ENCODE peak calls at places on chromosomes 4 and X, in eight cellular contexts. P, Y, L, H, U, Q, B and S are unnamed samples.

GRCh38 chrX:122625821-122626220 is 558.3 kb upstream of the GRIA3 start:
- DNase-seq in P (peak; percentile 92), Y (no peak), L (no peak), H (no peak), U (no peak), Q (no peak), B (no peak), S (no peak)

GRCh38 chr4:115945026-115945425 is 831.6 kb upstream of the NDST4 start:
- DNase-seq in P (no peak), Y (no peak), L (no peak), H (no peak), U (no peak), Q (no peak), B (no peak), S (no peak)

GRCh38 chr4:26217429-26217828 is 103.4 kb upstream of the RBPJ start:
- DNase-seq in P (no peak), Y (no peak), L (no peak), H (no peak), U (no peak), Q (no peak), B (no peak), S (no peak)

GRCh38 chrX:81261576-81261975 is 59.7 kb downstream of the SH3BGRL start:
- DNase-seq in P (peak; percentile 51), Y (no peak), L (no peak), H (no peak), U (no peak), Q (no peak), B (no peak), S (no peak)

GRCh38 chr4:87036713-87037112 is 101.9 kb downstream of the AFF1 start:
- DNase-seq in P (no peak), Y (no peak), L (no peak), H (no peak), U (no peak), Q (no peak), B (no peak), S (no peak)

GRCh38 chr4:110518889-110519490 is 43.0 kb downstream of the ENPEP start:
- DNase-seq in P (peak; percentile 42), Y (no peak), L (no peak), H (no peak), U (peak; percentile 21), Q (no peak), B (peak; percentile 22), S (no peak)

GRCh38 chr4:7964459-7964858 is 24.8 kb upstream of the AFAP1 start:
- DNase-seq in P (no peak), Y (no peak), L (no peak), H (no peak), U (peak; percentile 51), Q (no peak), B (no peak), S (no peak)

GRCh38 chr4:20017035-20017434 is 234.7 kb upstream of the SLIT2 start:
- DNase-seq in P (peak; percentile 90), Y (no peak), L (no peak), H (no peak), U (no peak), Q (no peak), B (no peak), S (no peak)

GRCh38 chr4:165343353-165344191 is 16.1 kb downstream of the MSMO1 start:
- DNase-seq in P (no peak), Y (no peak), L (no peak), H (no peak), U (no peak), Q (peak; percentile 28), B (no peak), S (no peak)

GRCh38 chr4:177484613-177485021 is 42.4 kb upstream of the AGA start:
- DNase-seq in P (peak; percentile 93), Y (no peak), L (no peak), H (no peak), U (no peak), Q (no peak), B (no peak), S (no peak)